ENCODE peak calls at places on chromosomes 4 and X, in five cellular contexts. X is CD4-positive, alpha-beta T cell; H is neural crest cell; T is activated CD4-positive, alpha-beta memory T cell treated with anti-CD3 and anti-CD28 coated beads, Interleukin-2, amount 10 ng/mL, durations not matched to agents 7 days and 5 days; P is left lung. I is an unnamed sample.
A peak's percentile ranks its signal among the peaks of the same experiment; 100 is the strongest.

GRCh38 chr4:177302371-177303100 is 7.1 kb upstream of the NEIL3 start:
- DNase-seq in H (no peak), X (no peak), T (no peak), P (peak; percentile 53), I (no peak)

GRCh38 chr4:155629183-155629825 is 37.3 kb upstream of the GUCY1A1 start:
- DNase-seq in H (no peak), P (no peak), X (no peak), T (no peak), I (no peak)

GRCh38 chr4:161653697-161654096 is 510.1 kb downstream of the FSTL5 start:
- DNase-seq in T (no peak), P (no peak), X (no peak), H (no peak), I (no peak)

GRCh38 chrX:53256446-53257041 is 24.8 kb downstream of the IQSEC2 start:
- DNase-seq in X (no peak), T (no peak), P (no peak), H (no peak), I (no peak)

GRCh38 chr4:174263445-174263736 is 20.1 kb downstream of the FBXO8 start:
- DNase-seq in P (no peak), X (no peak), T (no peak), H (no peak), I (no peak)

GRCh38 chr4:101806914-101807313 is 16.4 kb downstream of the BANK1 start:
- DNase-seq in P (no peak), X (no peak), H (no peak), T (no peak), I (peak; percentile 77)

GRCh38 chrX:43644124-43644701 is 11.9 kb upstream of the MAOA start:
- DNase-seq in T (no peak), H (no peak), X (no peak), P (no peak), I (no peak)

GRCh38 chrX:124619710-124620109 is 273.3 kb downstream of the SH2D1A start:
- DNase-seq in X (no peak), P (no peak), T (no peak), H (no peak), I (no peak)

GRCh38 chrX:46130246-46130645 is 415.0 kb downstream of the ZNF674 start:
- DNase-seq in H (no peak), X (no peak), P (no peak), T (no peak), I (no peak)

GRCh38 chr4:79206660-79207059 is 119.2 kb downstream of the NAA11 start:
- DNase-seq in P (no peak), H (no peak), T (no peak), X (no peak), I (no peak)

GRCh38 chr4:71004281-71004851 is 10.9 kb downstream of the DCK start:
- DNase-seq in X (peak; percentile 61), H (no peak), P (no peak), T (peak; percentile 45), I (no peak)

I was measured in GM12878.